ENCODE peak calls at places on chromosomes 4 and X, in eight cellular contexts. One of them, this sample, is unnamed.

GRCh38 chr4:108738307-108738706 is 24.5 kb downstream of the ETNPPL start:
- DNase-seq in lower lobe of right lung: no peak
- DNase-seq in naive thymus-derived CD4-positive, alpha-beta T cell: no peak
- DNase-seq in HepG2: no peak
- DNase-seq in fibroblast of lung: peak; percentile 48
- DNase-seq in adrenal gland: no peak
- DNase-seq in breast epithelium: no peak
- DNase-seq in psoas muscle: no peak
- DNase-seq in this sample: no peak

GRCh38 chr4:124070688-124071484 is 641.6 kb downstream of the ANKRD50 start:
- DNase-seq in lower lobe of right lung: no peak
- DNase-seq in naive thymus-derived CD4-positive, alpha-beta T cell: no peak
- DNase-seq in HepG2: no peak
- DNase-seq in fibroblast of lung: no peak
- DNase-seq in adrenal gland: no peak
- DNase-seq in breast epithelium: no peak
- DNase-seq in psoas muscle: no peak
- DNase-seq in this sample: no peak

GRCh38 chr4:83558693-83559092 is 22.8 kb downstream of the GPAT3 start:
- DNase-seq in lower lobe of right lung: no peak
- DNase-seq in naive thymus-derived CD4-positive, alpha-beta T cell: no peak
- DNase-seq in HepG2: no peak
- DNase-seq in fibroblast of lung: peak; percentile 67
- DNase-seq in adrenal gland: no peak
- DNase-seq in breast epithelium: no peak
- DNase-seq in psoas muscle: no peak
- DNase-seq in this sample: no peak

GRCh38 chrX:78199851-78200250 is 60.4 kb upstream of the TAF9B start:
- DNase-seq in lower lobe of right lung: no peak
- DNase-seq in naive thymus-derived CD4-positive, alpha-beta T cell: peak; percentile 9
- DNase-seq in HepG2: peak; percentile 31
- DNase-seq in fibroblast of lung: no peak
- DNase-seq in adrenal gland: peak; percentile 0
- DNase-seq in breast epithelium: no peak
- DNase-seq in psoas muscle: no peak
- DNase-seq in this sample: no peak

GRCh38 chr4:154014401-154015105 is 225.7 kb upstream of the SFRP2 start:
- DNase-seq in lower lobe of right lung: no peak
- DNase-seq in naive thymus-derived CD4-positive, alpha-beta T cell: no peak
- DNase-seq in HepG2: no peak
- DNase-seq in fibroblast of lung: no peak
- DNase-seq in adrenal gland: no peak
- DNase-seq in breast epithelium: no peak
- DNase-seq in psoas muscle: no peak
- DNase-seq in this sample: no peak

GRCh38 chr4:40934671-40935070 is 184.9 kb downstream of the NSUN7 start:
- DNase-seq in lower lobe of right lung: no peak
- DNase-seq in naive thymus-derived CD4-positive, alpha-beta T cell: no peak
- DNase-seq in HepG2: no peak
- DNase-seq in fibroblast of lung: no peak
- DNase-seq in adrenal gland: no peak
- DNase-seq in breast epithelium: no peak
- DNase-seq in psoas muscle: no peak
- DNase-seq in this sample: no peak

GRCh38 chr4:182847956-182848450 is 69.2 kb downstream of the DCTD start:
- DNase-seq in lower lobe of right lung: no peak
- DNase-seq in naive thymus-derived CD4-positive, alpha-beta T cell: no peak
- DNase-seq in HepG2: no peak
- DNase-seq in fibroblast of lung: no peak
- DNase-seq in adrenal gland: no peak
- DNase-seq in breast epithelium: no peak
- DNase-seq in psoas muscle: no peak
- DNase-seq in this sample: no peak

GRCh38 chr4:40065010-40065409 is 8.4 kb downstream of the N4BP2 start:
- DNase-seq in lower lobe of right lung: no peak
- DNase-seq in naive thymus-derived CD4-positive, alpha-beta T cell: no peak
- DNase-seq in HepG2: no peak
- DNase-seq in fibroblast of lung: no peak
- DNase-seq in adrenal gland: no peak
- DNase-seq in breast epithelium: no peak
- DNase-seq in psoas muscle: no peak
- DNase-seq in this sample: no peak

GRCh38 chrX:149908308-149908707 is 21.1 kb upstream of the HSFX4 start:
- DNase-seq in lower lobe of right lung: no peak
- DNase-seq in naive thymus-derived CD4-positive, alpha-beta T cell: no peak
- DNase-seq in HepG2: no peak
- DNase-seq in fibroblast of lung: no peak
- DNase-seq in adrenal gland: no peak
- DNase-seq in breast epithelium: no peak
- DNase-seq in psoas muscle: no peak
- DNase-seq in this sample: no peak

GRCh38 chr4:5751073-5751917 is 40.3 kb downstream of the EVC start:
- DNase-seq in lower lobe of right lung: no peak
- DNase-seq in naive thymus-derived CD4-positive, alpha-beta T cell: no peak
- DNase-seq in HepG2: no peak
- DNase-seq in fibroblast of lung: peak; percentile 51
- DNase-seq in adrenal gland: no peak
- DNase-seq in breast epithelium: no peak
- DNase-seq in psoas muscle: no peak
- DNase-seq in this sample: no peak

GRCh38 chr4:88722828-88723227 is 25.2 kb upstream of the NAP1L5 start:
- DNase-seq in lower lobe of right lung: no peak
- DNase-seq in naive thymus-derived CD4-positive, alpha-beta T cell: no peak
- DNase-seq in HepG2: no peak
- DNase-seq in fibroblast of lung: no peak
- DNase-seq in adrenal gland: no peak
- DNase-seq in breast epithelium: no peak
- DNase-seq in psoas muscle: no peak
- DNase-seq in this sample: no peak

GRCh38 chr4:133190098-133190497 is 41.0 kb downstream of the PCDH10 start:
- DNase-seq in lower lobe of right lung: no peak
- DNase-seq in naive thymus-derived CD4-positive, alpha-beta T cell: no peak
- DNase-seq in HepG2: no peak
- DNase-seq in fibroblast of lung: no peak
- DNase-seq in adrenal gland: no peak
- DNase-seq in breast epithelium: no peak
- DNase-seq in psoas muscle: no peak
- DNase-seq in this sample: no peak

GRCh38 chr4:157222764-157223145 is 2.2 kb downstream of the GRIA2 start:
- DNase-seq in lower lobe of right lung: no peak
- DNase-seq in naive thymus-derived CD4-positive, alpha-beta T cell: no peak
- DNase-seq in HepG2: no peak
- DNase-seq in fibroblast of lung: peak; percentile 18
- DNase-seq in adrenal gland: no peak
- DNase-seq in breast epithelium: no peak
- DNase-seq in psoas muscle: no peak
- DNase-seq in this sample: no peak

GRCh38 chr4:173167793-173168395 is 717 bp upstream of the GALNT7 start:
- DNase-seq in lower lobe of right lung: peak; percentile 60
- DNase-seq in naive thymus-derived CD4-positive, alpha-beta T cell: peak; percentile 17
- DNase-seq in HepG2: no peak
- DNase-seq in fibroblast of lung: peak; percentile 61
- DNase-seq in adrenal gland: peak; percentile 19
- DNase-seq in breast epithelium: no peak
- DNase-seq in psoas muscle: no peak
- DNase-seq in this sample: no peak

GRCh38 chrX:139287155-139287924 is 243.2 kb upstream of the F9 start:
- DNase-seq in lower lobe of right lung: no peak
- DNase-seq in naive thymus-derived CD4-positive, alpha-beta T cell: no peak
- DNase-seq in HepG2: peak; percentile 3
- DNase-seq in fibroblast of lung: no peak
- DNase-seq in adrenal gland: no peak
- DNase-seq in breast epithelium: no peak
- DNase-seq in psoas muscle: no peak
- DNase-seq in this sample: no peak

GRCh38 chrX:139286342-139286741 is 244.2 kb upstream of the F9 start:
- DNase-seq in lower lobe of right lung: no peak
- DNase-seq in naive thymus-derived CD4-positive, alpha-beta T cell: no peak
- DNase-seq in HepG2: no peak
- DNase-seq in fibroblast of lung: no peak
- DNase-seq in adrenal gland: no peak
- DNase-seq in breast epithelium: no peak
- DNase-seq in psoas muscle: no peak
- DNase-seq in this sample: no peak

GRCh38 chrX:139293991-139294390 is 236.5 kb upstream of the F9 start:
- DNase-seq in lower lobe of right lung: no peak
- DNase-seq in naive thymus-derived CD4-positive, alpha-beta T cell: no peak
- DNase-seq in HepG2: no peak
- DNase-seq in fibroblast of lung: no peak
- DNase-seq in adrenal gland: no peak
- DNase-seq in breast epithelium: no peak
- DNase-seq in psoas muscle: no peak
- DNase-seq in this sample: no peak

GRCh38 chrX:139290310-139290709 is 240.2 kb upstream of the F9 start:
- DNase-seq in lower lobe of right lung: no peak
- DNase-seq in naive thymus-derived CD4-positive, alpha-beta T cell: no peak
- DNase-seq in HepG2: no peak
- DNase-seq in fibroblast of lung: peak; percentile 74
- DNase-seq in adrenal gland: no peak
- DNase-seq in breast epithelium: no peak
- DNase-seq in psoas muscle: no peak
- DNase-seq in this sample: no peak
- H3K27ac ChIP-seq in lower lobe of right lung: no peak overlapping the region
- H3K27ac ChIP-seq in naive thymus-derived CD4-positive, alpha-beta T cell: no peak overlapping the region
- H3K27ac ChIP-seq in HepG2: no peak overlapping the region
- H3K27ac ChIP-seq in fibroblast of lung: no peak overlapping the region
- H3K27ac ChIP-seq in adrenal gland: no peak overlapping the region
- H3K27ac ChIP-seq in breast epithelium: no peak overlapping the region
- H3K27ac ChIP-seq in psoas muscle: no peak overlapping the region
- H3K27ac ChIP-seq in this sample: no peak overlapping the region

DNA sequence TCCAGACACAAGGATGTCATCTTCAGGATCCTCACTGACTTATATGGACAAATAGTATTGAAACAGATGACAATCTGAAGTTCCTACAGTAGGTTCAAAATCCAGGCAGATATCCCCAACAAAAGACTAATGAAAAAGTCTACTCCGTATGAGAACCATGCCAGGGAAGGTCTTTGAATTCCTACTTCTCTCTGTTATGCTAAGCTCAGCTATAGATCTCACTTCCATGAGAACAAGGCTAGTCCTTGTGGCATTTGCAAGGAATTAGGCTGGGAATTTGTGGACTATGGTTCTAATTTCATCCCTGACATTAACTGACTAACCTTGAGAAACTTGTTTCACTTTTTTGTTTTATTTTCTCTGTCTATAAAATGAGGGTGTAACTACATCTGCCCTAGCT is 229.8 kb downstream of the IL1RAPL2 start:
- DNase-seq in lower lobe of right lung: no peak
- DNase-seq in naive thymus-derived CD4-positive, alpha-beta T cell: no peak
- DNase-seq in HepG2: no peak
- DNase-seq in fibroblast of lung: no peak
- DNase-seq in adrenal gland: no peak
- DNase-seq in breast epithelium: no peak
- DNase-seq in psoas muscle: no peak
- DNase-seq in this sample: no peak
- H3K27ac ChIP-seq in lower lobe of right lung: no peak overlapping the region
- H3K27ac ChIP-seq in naive thymus-derived CD4-positive, alpha-beta T cell: no peak overlapping the region
- H3K27ac ChIP-seq in HepG2: no peak overlapping the region
- H3K27ac ChIP-seq in fibroblast of lung: no peak overlapping the region
- H3K27ac ChIP-seq in adrenal gland: no peak overlapping the region
- H3K27ac ChIP-seq in breast epithelium: no peak overlapping the region
- H3K27ac ChIP-seq in psoas muscle: no peak overlapping the region
- H3K27ac ChIP-seq in this sample: no peak overlapping the region

GRCh38 chrX:151852294-151852693 is 60.4 kb upstream of the MAGEA4 start:
- DNase-seq in lower lobe of right lung: no peak
- DNase-seq in naive thymus-derived CD4-positive, alpha-beta T cell: no peak
- DNase-seq in HepG2: no peak
- DNase-seq in fibroblast of lung: no peak
- DNase-seq in adrenal gland: no peak
- DNase-seq in breast epithelium: no peak
- DNase-seq in psoas muscle: no peak
- DNase-seq in this sample: no peak
- H3K27ac ChIP-seq in lower lobe of right lung: no peak overlapping the region
- H3K27ac ChIP-seq in naive thymus-derived CD4-positive, alpha-beta T cell: no peak overlapping the region
- H3K27ac ChIP-seq in HepG2: no peak overlapping the region
- H3K27ac ChIP-seq in fibroblast of lung: no peak overlapping the region
- H3K27ac ChIP-seq in adrenal gland: no peak overlapping the region
- H3K27ac ChIP-seq in breast epithelium: no peak overlapping the region
- H3K27ac ChIP-seq in psoas muscle: no peak overlapping the region
- H3K27ac ChIP-seq in this sample: no peak overlapping the region

DNA sequence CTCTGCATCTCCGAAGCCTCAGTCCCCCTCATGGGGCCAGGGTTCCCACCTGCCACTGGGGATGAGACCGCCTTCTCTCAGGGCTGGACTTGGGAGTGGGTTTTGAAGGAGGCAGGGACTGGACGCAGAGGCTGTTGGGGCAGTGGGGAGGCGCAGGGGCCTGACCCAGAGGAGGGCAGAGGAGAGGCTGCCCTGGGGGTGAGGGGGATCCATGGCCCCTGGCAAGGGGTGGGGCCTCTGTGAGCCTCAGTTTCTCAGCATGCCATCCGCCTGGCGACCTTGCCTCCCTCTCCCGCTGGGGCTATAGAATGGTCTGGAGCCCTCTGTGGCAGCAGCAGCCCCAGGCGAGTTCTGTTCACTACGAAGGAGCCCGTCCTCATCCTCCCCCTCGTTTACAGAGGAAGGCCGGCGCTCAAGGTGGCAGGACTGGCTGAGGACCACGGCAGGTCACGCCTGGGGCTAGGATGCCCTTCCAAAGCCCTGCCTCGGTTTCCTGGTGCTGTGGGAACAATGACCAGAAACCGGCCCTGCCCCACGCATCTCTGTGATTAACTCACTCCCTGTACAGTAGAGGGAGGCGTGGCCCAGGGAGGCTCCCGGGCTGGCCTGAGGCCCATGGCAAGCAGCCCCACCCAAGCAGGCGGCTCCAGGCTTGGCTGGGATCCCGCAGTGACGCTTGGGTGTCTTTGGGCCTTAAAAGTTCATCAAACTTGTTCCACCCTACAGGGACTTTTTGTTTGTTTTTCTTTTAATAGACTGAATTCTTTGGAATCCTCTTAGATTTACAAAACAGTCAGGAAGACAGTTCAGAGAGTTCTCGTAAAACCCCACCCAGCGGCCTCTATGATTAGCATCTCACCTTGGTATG is 16.0 kb upstream of the SH3TC1 start:
- DNase-seq in lower lobe of right lung: peak; percentile 84
- DNase-seq in naive thymus-derived CD4-positive, alpha-beta T cell: no peak
- DNase-seq in HepG2: no peak
- DNase-seq in fibroblast of lung: peak; percentile 83
- DNase-seq in adrenal gland: peak; percentile 80
- DNase-seq in breast epithelium: peak; percentile 35
- DNase-seq in psoas muscle: peak; percentile 87
- DNase-seq in this sample: no peak
- H3K27ac ChIP-seq in lower lobe of right lung: no peak overlapping the region
- H3K27ac ChIP-seq in naive thymus-derived CD4-positive, alpha-beta T cell: no peak overlapping the region
- H3K27ac ChIP-seq in HepG2: no peak overlapping the region
- H3K27ac ChIP-seq in fibroblast of lung: peak overlapping the region; percentile 71
- H3K27ac ChIP-seq in adrenal gland: peak overlapping the region; percentile 84
- H3K27ac ChIP-seq in breast epithelium: no peak overlapping the region
- H3K27ac ChIP-seq in psoas muscle: no peak overlapping the region
- H3K27ac ChIP-seq in this sample: no peak overlapping the region